ENCODE peak calls at places on chromosomes 4 and X, in seven cellular contexts. One of them, this sample, is unnamed.

GRCh38 chr4:119663160-119663788 is 34.7 kb upstream of the PDE5A start:
- DNase-seq in BE2C: no peak
- DNase-seq in activated T-cell treated with anti-CD3 and anti-CD28 coated beads, Interleukin-2, amount 50 U/mL, for 4 hours: no peak
- DNase-seq in cardiac muscle cell: no peak
- DNase-seq in HAP-1: no peak
- DNase-seq in activated naive CD4-positive, alpha-beta T cell treated with Interleukin-2 at 50 U/mL for 16 hours: no peak
- DNase-seq in stimulated activated CD4-positive, alpha-beta T cell treated with anti-CD3 and anti-CD28 coated beads, Interleukin-1b, Interleukin-23, amount 100 ng/mL, for 24 hours: no peak
- DNase-seq in this sample: no peak

GRCh38 chr4:74446193-74446868 is 1.4 kb downstream of the AREG start:
- DNase-seq in BE2C: no peak
- DNase-seq in activated T-cell treated with anti-CD3 and anti-CD28 coated beads, Interleukin-2, amount 50 U/mL, for 4 hours: no peak
- DNase-seq in cardiac muscle cell: peak; percentile 54
- DNase-seq in HAP-1: no peak
- DNase-seq in activated naive CD4-positive, alpha-beta T cell treated with Interleukin-2 at 50 U/mL for 16 hours: no peak
- DNase-seq in stimulated activated CD4-positive, alpha-beta T cell treated with anti-CD3 and anti-CD28 coated beads, Interleukin-1b, Interleukin-23, amount 100 ng/mL, for 24 hours: no peak
- DNase-seq in this sample: no peak

GRCh38 chrX:53047228-53047627 is 1.4 kb upstream of the GPR173 start:
- DNase-seq in BE2C: peak; percentile 40
- DNase-seq in activated T-cell treated with anti-CD3 and anti-CD28 coated beads, Interleukin-2, amount 50 U/mL, for 4 hours: no peak
- DNase-seq in cardiac muscle cell: no peak
- DNase-seq in HAP-1: no peak
- DNase-seq in activated naive CD4-positive, alpha-beta T cell treated with Interleukin-2 at 50 U/mL for 16 hours: no peak
- DNase-seq in stimulated activated CD4-positive, alpha-beta T cell treated with anti-CD3 and anti-CD28 coated beads, Interleukin-1b, Interleukin-23, amount 100 ng/mL, for 24 hours: no peak
- DNase-seq in this sample: no peak

GRCh38 chr4:15144249-15144966 is 142.1 kb downstream of the CPEB2 start:
- DNase-seq in BE2C: no peak
- DNase-seq in activated T-cell treated with anti-CD3 and anti-CD28 coated beads, Interleukin-2, amount 50 U/mL, for 4 hours: no peak
- DNase-seq in cardiac muscle cell: no peak
- DNase-seq in HAP-1: no peak
- DNase-seq in activated naive CD4-positive, alpha-beta T cell treated with Interleukin-2 at 50 U/mL for 16 hours: no peak
- DNase-seq in stimulated activated CD4-positive, alpha-beta T cell treated with anti-CD3 and anti-CD28 coated beads, Interleukin-1b, Interleukin-23, amount 100 ng/mL, for 24 hours: no peak
- DNase-seq in this sample: no peak

GRCh38 chr4:48493485-48494100 is 3.5 kb downstream of the ZAR1 start:
- DNase-seq in BE2C: no peak
- DNase-seq in activated T-cell treated with anti-CD3 and anti-CD28 coated beads, Interleukin-2, amount 50 U/mL, for 4 hours: no peak
- DNase-seq in cardiac muscle cell: peak; percentile 18
- DNase-seq in HAP-1: no peak
- DNase-seq in activated naive CD4-positive, alpha-beta T cell treated with Interleukin-2 at 50 U/mL for 16 hours: no peak
- DNase-seq in stimulated activated CD4-positive, alpha-beta T cell treated with anti-CD3 and anti-CD28 coated beads, Interleukin-1b, Interleukin-23, amount 100 ng/mL, for 24 hours: no peak
- DNase-seq in this sample: no peak

GRCh38 chrX:22206781-22207180 is 65.9 kb upstream of the CBLL2 start:
- DNase-seq in BE2C: no peak
- DNase-seq in activated T-cell treated with anti-CD3 and anti-CD28 coated beads, Interleukin-2, amount 50 U/mL, for 4 hours: no peak
- DNase-seq in cardiac muscle cell: no peak
- DNase-seq in HAP-1: peak; percentile 51
- DNase-seq in activated naive CD4-positive, alpha-beta T cell treated with Interleukin-2 at 50 U/mL for 16 hours: no peak
- DNase-seq in stimulated activated CD4-positive, alpha-beta T cell treated with anti-CD3 and anti-CD28 coated beads, Interleukin-1b, Interleukin-23, amount 100 ng/mL, for 24 hours: no peak
- DNase-seq in this sample: no peak

GRCh38 chr4:3701271-3702083 is 64.7 kb upstream of the ADRA2C start:
- DNase-seq in BE2C: no peak
- DNase-seq in activated T-cell treated with anti-CD3 and anti-CD28 coated beads, Interleukin-2, amount 50 U/mL, for 4 hours: no peak
- DNase-seq in cardiac muscle cell: no peak
- DNase-seq in HAP-1: no peak
- DNase-seq in activated naive CD4-positive, alpha-beta T cell treated with Interleukin-2 at 50 U/mL for 16 hours: no peak
- DNase-seq in stimulated activated CD4-positive, alpha-beta T cell treated with anti-CD3 and anti-CD28 coated beads, Interleukin-1b, Interleukin-23, amount 100 ng/mL, for 24 hours: no peak
- DNase-seq in this sample: no peak

GRCh38 chrX:139483721-139484120 is 46.8 kb upstream of the F9 start:
- DNase-seq in BE2C: no peak
- DNase-seq in activated T-cell treated with anti-CD3 and anti-CD28 coated beads, Interleukin-2, amount 50 U/mL, for 4 hours: no peak
- DNase-seq in cardiac muscle cell: no peak
- DNase-seq in HAP-1: no peak
- DNase-seq in activated naive CD4-positive, alpha-beta T cell treated with Interleukin-2 at 50 U/mL for 16 hours: no peak
- DNase-seq in stimulated activated CD4-positive, alpha-beta T cell treated with anti-CD3 and anti-CD28 coated beads, Interleukin-1b, Interleukin-23, amount 100 ng/mL, for 24 hours: no peak
- DNase-seq in this sample: no peak

GRCh38 chr4:149997881-149998421 is 80.3 kb upstream of the DCLK2 start:
- DNase-seq in BE2C: no peak
- DNase-seq in activated T-cell treated with anti-CD3 and anti-CD28 coated beads, Interleukin-2, amount 50 U/mL, for 4 hours: no peak
- DNase-seq in cardiac muscle cell: no peak
- DNase-seq in HAP-1: no peak
- DNase-seq in activated naive CD4-positive, alpha-beta T cell treated with Interleukin-2 at 50 U/mL for 16 hours: no peak
- DNase-seq in stimulated activated CD4-positive, alpha-beta T cell treated with anti-CD3 and anti-CD28 coated beads, Interleukin-1b, Interleukin-23, amount 100 ng/mL, for 24 hours: no peak
- DNase-seq in this sample: no peak

GRCh38 chr4:74873545-74874295 is 59.2 kb upstream of the PARM1 start:
- DNase-seq in BE2C: no peak
- DNase-seq in activated T-cell treated with anti-CD3 and anti-CD28 coated beads, Interleukin-2, amount 50 U/mL, for 4 hours: no peak
- DNase-seq in cardiac muscle cell: peak; percentile 20
- DNase-seq in HAP-1: no peak
- DNase-seq in activated naive CD4-positive, alpha-beta T cell treated with Interleukin-2 at 50 U/mL for 16 hours: no peak
- DNase-seq in stimulated activated CD4-positive, alpha-beta T cell treated with anti-CD3 and anti-CD28 coated beads, Interleukin-1b, Interleukin-23, amount 100 ng/mL, for 24 hours: no peak
- DNase-seq in this sample: no peak

GRCh38 chrX:31397119-31397518 is 325.3 kb upstream of the FTHL17 start:
- DNase-seq in BE2C: no peak
- DNase-seq in activated T-cell treated with anti-CD3 and anti-CD28 coated beads, Interleukin-2, amount 50 U/mL, for 4 hours: no peak
- DNase-seq in cardiac muscle cell: no peak
- DNase-seq in HAP-1: no peak
- DNase-seq in activated naive CD4-positive, alpha-beta T cell treated with Interleukin-2 at 50 U/mL for 16 hours: no peak
- DNase-seq in stimulated activated CD4-positive, alpha-beta T cell treated with anti-CD3 and anti-CD28 coated beads, Interleukin-1b, Interleukin-23, amount 100 ng/mL, for 24 hours: no peak
- DNase-seq in this sample: no peak

GRCh38 chr4:26074672-26075071 is 160.7 kb downstream of the SMIM20 start:
- DNase-seq in BE2C: no peak
- DNase-seq in activated T-cell treated with anti-CD3 and anti-CD28 coated beads, Interleukin-2, amount 50 U/mL, for 4 hours: peak; percentile 41
- DNase-seq in cardiac muscle cell: no peak
- DNase-seq in HAP-1: peak; percentile 74
- DNase-seq in activated naive CD4-positive, alpha-beta T cell treated with Interleukin-2 at 50 U/mL for 16 hours: peak; percentile 83
- DNase-seq in stimulated activated CD4-positive, alpha-beta T cell treated with anti-CD3 and anti-CD28 coated beads, Interleukin-1b, Interleukin-23, amount 100 ng/mL, for 24 hours: no peak
- DNase-seq in this sample: no peak

GRCh38 chr4:78372282-78372988 is 179.1 kb upstream of the ANXA3 start:
- DNase-seq in BE2C: peak; percentile 58
- DNase-seq in activated T-cell treated with anti-CD3 and anti-CD28 coated beads, Interleukin-2, amount 50 U/mL, for 4 hours: no peak
- DNase-seq in cardiac muscle cell: no peak
- DNase-seq in HAP-1: no peak
- DNase-seq in activated naive CD4-positive, alpha-beta T cell treated with Interleukin-2 at 50 U/mL for 16 hours: no peak
- DNase-seq in stimulated activated CD4-positive, alpha-beta T cell treated with anti-CD3 and anti-CD28 coated beads, Interleukin-1b, Interleukin-23, amount 100 ng/mL, for 24 hours: no peak
- DNase-seq in this sample: no peak

GRCh38 chr4:38743866-38744265 is 38.9 kb downstream of the TLR10 start:
- DNase-seq in BE2C: no peak
- DNase-seq in activated T-cell treated with anti-CD3 and anti-CD28 coated beads, Interleukin-2, amount 50 U/mL, for 4 hours: no peak
- DNase-seq in cardiac muscle cell: peak; percentile 29
- DNase-seq in HAP-1: no peak
- DNase-seq in activated naive CD4-positive, alpha-beta T cell treated with Interleukin-2 at 50 U/mL for 16 hours: no peak
- DNase-seq in stimulated activated CD4-positive, alpha-beta T cell treated with anti-CD3 and anti-CD28 coated beads, Interleukin-1b, Interleukin-23, amount 100 ng/mL, for 24 hours: no peak
- DNase-seq in this sample: no peak

GRCh38 chr4:6688879-6689505 is 4.7 kb upstream of the S100P start:
- DNase-seq in BE2C: peak; percentile 74
- DNase-seq in activated T-cell treated with anti-CD3 and anti-CD28 coated beads, Interleukin-2, amount 50 U/mL, for 4 hours: peak; percentile 66
- DNase-seq in cardiac muscle cell: peak; percentile 95
- DNase-seq in HAP-1: no peak
- DNase-seq in activated naive CD4-positive, alpha-beta T cell treated with Interleukin-2 at 50 U/mL for 16 hours: peak; percentile 82
- DNase-seq in stimulated activated CD4-positive, alpha-beta T cell treated with anti-CD3 and anti-CD28 coated beads, Interleukin-1b, Interleukin-23, amount 100 ng/mL, for 24 hours: no peak
- DNase-seq in this sample: peak; percentile 65

GRCh38 chrX:49001521-49002090 is 458 bp downstream of the GRIPAP1 start:
- DNase-seq in BE2C: peak; percentile 29
- DNase-seq in activated T-cell treated with anti-CD3 and anti-CD28 coated beads, Interleukin-2, amount 50 U/mL, for 4 hours: peak; percentile 34
- DNase-seq in cardiac muscle cell: peak; percentile 44
- DNase-seq in HAP-1: peak; percentile 28
- DNase-seq in activated naive CD4-positive, alpha-beta T cell treated with Interleukin-2 at 50 U/mL for 16 hours: peak; percentile 54
- DNase-seq in stimulated activated CD4-positive, alpha-beta T cell treated with anti-CD3 and anti-CD28 coated beads, Interleukin-1b, Interleukin-23, amount 100 ng/mL, for 24 hours: peak; percentile 9
- DNase-seq in this sample: peak; percentile 4

GRCh38 chr4:56976283-56976877 is 1.0 kb downstream of the NOA1 start:
- DNase-seq in BE2C: no peak
- DNase-seq in activated T-cell treated with anti-CD3 and anti-CD28 coated beads, Interleukin-2, amount 50 U/mL, for 4 hours: no peak
- DNase-seq in cardiac muscle cell: peak; percentile 13
- DNase-seq in HAP-1: no peak
- DNase-seq in activated naive CD4-positive, alpha-beta T cell treated with Interleukin-2 at 50 U/mL for 16 hours: no peak
- DNase-seq in stimulated activated CD4-positive, alpha-beta T cell treated with anti-CD3 and anti-CD28 coated beads, Interleukin-1b, Interleukin-23, amount 100 ng/mL, for 24 hours: no peak
- DNase-seq in this sample: no peak

GRCh38 chr4:73459048-73459421 is 22.5 kb upstream of the AFM start:
- DNase-seq in BE2C: no peak
- DNase-seq in activated T-cell treated with anti-CD3 and anti-CD28 coated beads, Interleukin-2, amount 50 U/mL, for 4 hours: no peak
- DNase-seq in cardiac muscle cell: no peak
- DNase-seq in HAP-1: no peak
- DNase-seq in activated naive CD4-positive, alpha-beta T cell treated with Interleukin-2 at 50 U/mL for 16 hours: no peak
- DNase-seq in stimulated activated CD4-positive, alpha-beta T cell treated with anti-CD3 and anti-CD28 coated beads, Interleukin-1b, Interleukin-23, amount 100 ng/mL, for 24 hours: no peak
- DNase-seq in this sample: no peak

GRCh38 chrX:47283015-47283771 is 50.4 kb downstream of the USP11 start:
- DNase-seq in BE2C: peak; percentile 26
- DNase-seq in activated T-cell treated with anti-CD3 and anti-CD28 coated beads, Interleukin-2, amount 50 U/mL, for 4 hours: no peak
- DNase-seq in cardiac muscle cell: peak; percentile 75
- DNase-seq in HAP-1: peak; percentile 73
- DNase-seq in activated naive CD4-positive, alpha-beta T cell treated with Interleukin-2 at 50 U/mL for 16 hours: peak; percentile 7
- DNase-seq in stimulated activated CD4-positive, alpha-beta T cell treated with anti-CD3 and anti-CD28 coated beads, Interleukin-1b, Interleukin-23, amount 100 ng/mL, for 24 hours: no peak
- DNase-seq in this sample: no peak

GRCh38 chr4:70706516-70706915 is 15.2 kb upstream of the RUFY3 start:
- DNase-seq in BE2C: no peak
- DNase-seq in activated T-cell treated with anti-CD3 and anti-CD28 coated beads, Interleukin-2, amount 50 U/mL, for 4 hours: no peak
- DNase-seq in cardiac muscle cell: peak; percentile 7
- DNase-seq in HAP-1: peak; percentile 23
- DNase-seq in activated naive CD4-positive, alpha-beta T cell treated with Interleukin-2 at 50 U/mL for 16 hours: no peak
- DNase-seq in stimulated activated CD4-positive, alpha-beta T cell treated with anti-CD3 and anti-CD28 coated beads, Interleukin-1b, Interleukin-23, amount 100 ng/mL, for 24 hours: no peak
- DNase-seq in this sample: no peak

This sample was measured in SW 1271.